ENCODE peak calls at places on chromosomes 3 and 15, in seven cellular contexts. Y is iPS DF 19.7; I is mucosa of descending colon; X is pons; T is activated CD4-positive, alpha-beta memory T cell treated with anti-CD3 and anti-CD28 coated beads, Interleukin-2, amount 10 ng/mL, durations not matched to agents 7 days and 5 days; B is C1 segment of cervical spinal cord; R is aorta. O is an unnamed sample.

GRCh38 chr3:124850633-124851032 is 36.5 kb downstream of the ITGB5 start:
- DNase-seq in I (no peak), R (peak), T (no peak), X (no peak), Y (no peak), B (no peak), O (no peak)

GRCh38 chr15:63071288-63071909 is 28.9 kb downstream of the TPM1 start:
- DNase-seq in I (no peak), B (no peak), Y (no peak), X (no peak), T (no peak), R (no peak), O (no peak)

GRCh38 chr3:13047296-13048165 is 25.7 kb downstream of the IQSEC1 start:
- DNase-seq in T (no peak), B (no peak), X (no peak), Y (no peak), R (peak), I (no peak), O (no peak)

GRCh38 chr15:78061963-78062427 is 15.5 kb downstream of the TBC1D2B start:
- DNase-seq in I (no peak), X (no peak), T (no peak), Y (no peak), B (peak), R (no peak), O (no peak)

GRCh38 chr3:102233881-102234280 is 200.9 kb upstream of the ZPLD1 start:
- DNase-seq in Y (no peak), X (no peak), B (no peak), T (no peak), I (no peak), R (no peak), O (no peak)

GRCh38 chr3:31550452-31551251 is 17.9 kb downstream of the STT3B start:
- DNase-seq in I (no peak), Y (no peak), X (peak), R (no peak), B (no peak), T (no peak), O (no peak)

GRCh38 chr3:31391150-31391549 is 141.6 kb upstream of the STT3B start:
- DNase-seq in R (no peak), Y (peak), X (no peak), T (no peak), I (no peak), B (no peak), O (peak)

GRCh38 chr3:50150863-50151686 is 4.0 kb upstream of the SEMA3F start:
- DNase-seq in X (no peak), Y (no peak), I (no peak), T (no peak), B (no peak), R (no peak), O (peak)

GRCh38 chr3:4759689-4760312 is 219.4 kb upstream of the BHLHE40 start:
- DNase-seq in X (no peak), I (no peak), R (no peak), T (no peak), Y (no peak), B (no peak), O (no peak)

GRCh38 chr15:44340410-44340809 is 51.9 kb downstream of the GOLM2 start:
- DNase-seq in T (no peak), X (no peak), I (no peak), Y (no peak), R (peak), B (no peak), O (no peak)

GRCh38 chr15:41417418-41417811 is 520 bp downstream of the RTF1 start:
- DNase-seq in X (no peak), B (no peak), T (no peak), Y (no peak), I (no peak), R (no peak), O (no peak)

GRCh38 chr3:62241279-62241678 is 132.1 kb downstream of the FEZF2 start:
- DNase-seq in Y (no peak), I (no peak), R (no peak), T (no peak), X (no peak), B (no peak), O (no peak)

GRCh38 chr15:69576035-69576526 is 123.5 kb downstream of the RPLP1 start:
- DNase-seq in T (peak), Y (no peak), I (peak), B (peak), X (no peak), R (peak), O (no peak)

GRCh38 chr3:190131329-190131728 is 10.6 kb upstream of the P3H2 start:
- DNase-seq in R (no peak), B (no peak), Y (no peak), I (no peak), X (no peak), T (no peak), O (no peak)

GRCh38 chr3:49617390-49618013 is 56.6 kb upstream of the APEH start:
- DNase-seq in I (no peak), T (no peak), X (no peak), B (no peak), R (no peak), Y (no peak), O (no peak)

GRCh38 chr3:125143538-125143937 is 69.0 kb downstream of the SLC12A8 start:
- DNase-seq in T (no peak), B (no peak), Y (no peak), X (no peak), R (no peak), I (no peak), O (no peak)

GRCh38 chr3:29153811-29154210 is 127.1 kb upstream of the RBMS3 start:
- DNase-seq in R (no peak), X (no peak), I (no peak), T (peak), Y (no peak), B (no peak), O (no peak)

GRCh38 chr15:94126999-94127398 is 104.4 kb upstream of the MCTP2 start:
- DNase-seq in Y (no peak), R (no peak), B (no peak), T (no peak), I (no peak), X (no peak), O (no peak)

GRCh38 chr15:40285151-40285898 is 2.5 kb upstream of the ANKRD63 start:
- DNase-seq in R (no peak), Y (no peak), B (no peak), X (no peak), T (no peak), I (no peak), O (no peak)